ENCODE peak calls at places on chromosome 10, in five cellular contexts. O, C, I, K and U are unnamed samples. For H3K4me1, the result is how much of the 10 kb centered on the place peaks cover.

GRCh38 chr10:88707429-88708110 is 1.5 kb downstream of the LIPK start:
- DNase-seq in I (no peak), K (no peak), C (no peak), O (no peak), U (no peak)

GRCh38 chr10:132663666-132664365 is 122.1 kb downstream of the NKX6-2 start:
- DNase-seq in K (no peak), C (no peak), I (no peak), O (no peak), U (no peak)

GRCh38 chr10:132554053-132554990 is 16.7 kb downstream of the INPP5A start:
- DNase-seq in C (no peak), O (peak), I (no peak), K (no peak), U (no peak)

GRCh38 chr10:13056461-13057077 is 43.4 kb upstream of the OPTN start:
- DNase-seq in O (no peak), I (peak), K (no peak), C (no peak), U (no peak)

GRCh38 chr10:89207181-89207800 is at the start of gene CH25H:
- DNase-seq in O (peak), I (peak), C (peak), K (peak), U (no peak)

GRCh38 chr10:113056468-113057021 is 106.5 kb downstream of the TCF7L2 start:
- DNase-seq in O (no peak), C (no peak), K (no peak), I (no peak), U (no peak)

GRCh38 chr10:85615556-85615955 is 751.0 kb downstream of the GRID1 start:
- DNase-seq in O (no peak), C (no peak), I (no peak), K (peak), U (no peak)

GRCh38 chr10:97311106-97311615 is 7.9 kb upstream of the FRAT1 start:
- DNase-seq in O (no peak), C (no peak), I (no peak), K (no peak), U (no peak)

GRCh38 chr10:116692225-116692624 is 50.1 kb downstream of the HSPA12A start:
- DNase-seq in K (no peak), I (no peak), C (no peak), O (no peak), U (no peak)

GRCh38 chr10:118955531-118956252 is 73.8 kb upstream of the NANOS1 start:
- DNase-seq in O (no peak), C (no peak), K (peak), I (peak), U (no peak)

GRCh38 chr10:4011136-4011812 is 226.3 kb upstream of the KLF6 start:
- DNase-seq in O (no peak), C (no peak), I (no peak), K (no peak), U (no peak)

GRCh38 chr10:49298990-49299815 is at the start of gene C10orf71:
- DNase-seq in C (peak), K (no peak), I (peak), O (no peak), U (no peak)

GRCh38 chr10:24575462-24576002 is 148.2 kb downstream of the ARHGAP21 start:
- DNase-seq in K (no peak), I (no peak), O (no peak), C (no peak), U (no peak)

GRCh38 chr10:35640474-35640873 is 1.6 kb downstream of the FZD8 start:
- DNase-seq in I (peak), C (peak), O (no peak), K (peak), U (no peak)

GRCh38 chr10:78385599-78385998 is 351.9 kb downstream of the RPS24 start:
- DNase-seq in I (no peak), C (no peak), O (no peak), K (no peak), U (no peak)

GRCh38 chr10:97519342-97519741 is 20.6 kb downstream of the UBTD1 start:
- DNase-seq in C (no peak), K (no peak), I (no peak), O (no peak), U (no peak)

GRCh38 chr10:94443052-94443451 is 40.7 kb downstream of the TBC1D12 start:
- DNase-seq in K (no peak), C (no peak), O (no peak), I (no peak), U (no peak)

GRCh38 chr10:130169136-130169888 is 33.1 kb downstream of the GLRX3 start:
- DNase-seq in C (no peak), O (no peak), K (no peak), I (no peak), U (no peak)

GRCh38 chr10:48690791-48691660 is 6.4 kb downstream of the WDFY4 start:
- DNase-seq in C (no peak), O (no peak), K (no peak), I (no peak), U (no peak)

GRCh38 chr10:71715026-71715425 is 4.6 kb downstream of the C10orf105 start:
- DNase-seq in O (no peak), K (no peak), C (no peak), I (no peak), U (no peak)

GRCh38 chr10:126247454-126247975 is 140.8 kb downstream of the ADAM12 start:
- DNase-seq in C (no peak), O (no peak), I (no peak), K (peak), U (no peak)

GRCh38 chr10:58645762-58646161 is 133.1 kb downstream of the BICC1 start:
- DNase-seq in K (no peak), O (no peak), C (no peak), I (no peak), U (no peak)

GRCh38 chr10:12703813-12704212 is 297.7 kb downstream of the CCDC3 start:
- DNase-seq in I (no peak), O (no peak), K (no peak), C (no peak), U (no peak)

GRCh38 chr10:106614293-106614692 is 550.2 kb downstream of the SORCS1 start:
- DNase-seq in K (no peak), O (no peak), C (no peak), I (no peak), U (no peak)

GRCh38 chr10:15433850-15434537 is 62.9 kb upstream of the FAM171A1 start:
- DNase-seq in O (peak), I (peak), K (no peak), C (no peak), U (no peak)

GRCh38 chr10:6722616-6723004 is 142.5 kb upstream of the PRKCQ start:
- DNase-seq in I (no peak), C (no peak), K (no peak), O (no peak), U (no peak)

GRCh38 chr10:61942997-61943457 is 41.5 kb downstream of the ARID5B start:
- DNase-seq in C (no peak), K (no peak), I (no peak), O (no peak), U (no peak)
- H3K4me3 ChIP-seq in C (no peak), K (no peak), I (no peak), O (peak), U (peak)

DNA sequence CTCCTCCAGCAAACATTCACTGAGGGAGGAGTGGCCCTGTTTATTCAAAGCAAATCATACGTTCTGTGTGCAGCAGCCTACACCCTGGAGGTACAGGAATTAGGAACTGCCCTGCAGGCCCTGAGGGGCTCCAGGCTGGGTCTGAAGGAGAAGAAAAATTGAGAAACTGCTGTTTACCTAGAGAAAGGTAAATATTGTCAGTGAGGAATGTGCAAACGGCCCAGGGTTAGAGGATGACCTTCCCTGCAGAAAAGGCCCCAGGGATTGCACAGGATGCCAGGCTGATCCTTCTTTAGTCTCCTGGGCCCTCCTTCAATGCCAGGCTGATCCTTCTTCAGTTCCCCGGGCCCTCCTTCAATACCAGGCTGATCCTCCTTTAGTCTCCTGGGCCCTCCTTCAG is 5.7 kb downstream of the CALML5 start:
- DNase-seq in C (no peak), O (no peak), K (no peak), I (no peak), U (no peak)
- H3K4me1 ChIP-seq in C (under half), O (under half), K (under half), I (under half), U (under half)

DNA sequence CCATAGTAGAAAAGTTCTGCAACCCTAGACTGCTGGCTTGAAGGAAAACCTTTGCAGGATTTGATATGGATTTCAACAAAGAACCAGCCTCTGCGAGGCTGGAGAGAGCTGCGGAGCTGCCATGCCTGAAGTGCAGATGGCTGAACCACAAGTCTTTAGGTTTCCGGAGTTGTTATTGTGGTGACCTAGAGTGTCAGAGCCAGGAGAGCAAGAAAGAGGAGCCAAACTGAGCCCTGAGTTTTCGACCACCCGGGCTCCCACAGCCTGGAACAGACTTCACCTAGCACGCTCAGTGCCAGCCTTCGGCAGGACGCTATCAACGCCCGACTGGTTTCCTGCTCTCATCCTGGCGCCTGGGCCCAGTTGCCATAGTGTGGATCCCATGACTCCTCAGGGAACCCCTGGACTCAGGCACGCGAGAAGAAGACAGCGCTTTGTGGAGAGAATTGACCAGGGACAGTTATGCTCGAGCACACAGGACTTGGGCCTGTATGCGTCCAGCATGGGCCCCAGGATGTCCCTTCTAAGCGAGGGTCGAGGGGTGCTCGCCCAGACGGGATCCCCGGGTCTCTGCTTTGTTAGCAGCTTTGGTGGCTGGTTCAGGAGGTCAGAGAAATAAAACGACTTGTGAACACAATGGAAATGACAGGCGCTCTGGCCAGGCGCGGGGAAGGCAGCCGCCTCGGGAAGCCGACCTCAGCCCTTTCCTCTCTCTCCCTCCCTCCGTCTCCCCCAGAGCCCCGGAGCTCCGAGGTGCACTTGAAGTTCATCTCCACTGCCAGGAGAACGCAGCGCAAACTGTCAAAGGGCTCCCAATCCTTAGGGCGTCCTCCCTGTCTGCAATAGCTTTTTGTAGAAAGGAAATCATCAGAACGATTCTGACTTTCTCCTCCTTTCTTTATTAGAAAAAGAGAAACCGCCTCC is 1.8 kb upstream of the GAD2 start:
- DNase-seq in O (no peak), I (peak), C (no peak), K (no peak), U (no peak)
- TF ChIP-seq CTCF in O (no peak), I (no peak), C (no peak), K (no peak), U (no peak)

DNA sequence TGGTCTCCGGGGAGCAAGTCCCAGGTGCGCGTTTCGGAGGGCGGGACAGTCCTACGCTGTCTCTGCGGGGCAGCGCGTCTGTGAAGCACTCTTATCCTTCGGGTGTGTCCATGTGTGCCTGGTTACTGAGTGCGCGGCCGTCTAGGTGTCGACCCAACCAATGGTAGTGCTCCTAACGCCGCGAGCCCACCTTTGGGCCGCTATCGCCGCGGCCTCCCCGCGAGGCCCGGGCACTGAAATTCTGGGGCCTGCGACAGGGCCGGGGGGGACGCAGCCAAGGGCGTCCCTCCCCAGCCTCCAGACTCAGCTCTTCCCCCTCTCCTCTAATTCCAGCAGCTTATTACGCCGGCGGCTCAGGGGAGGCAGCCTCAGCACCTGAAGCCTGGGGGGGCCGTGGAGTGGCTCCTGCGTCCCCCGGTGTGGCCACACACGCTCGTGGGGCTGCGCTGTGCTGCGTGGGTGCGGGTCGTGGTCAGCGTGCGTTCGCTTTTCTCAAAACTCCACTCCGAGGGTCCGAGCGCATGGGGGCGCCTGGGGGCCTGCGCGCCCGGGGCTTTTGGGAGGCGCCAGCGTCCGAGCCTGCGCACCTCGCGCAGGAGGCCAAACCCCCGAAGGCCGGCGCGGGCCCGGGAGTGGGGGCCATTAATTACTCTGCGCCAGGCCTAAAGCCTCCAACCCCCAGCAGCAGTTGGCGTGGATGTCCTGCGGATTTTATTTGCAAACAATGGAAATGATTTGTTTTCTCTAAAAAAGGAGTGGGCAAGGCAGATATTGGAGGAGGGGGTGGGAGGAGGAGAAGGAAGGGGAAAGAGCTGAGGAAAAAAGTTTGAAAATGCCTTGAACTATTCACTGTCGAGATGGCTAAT is 3.0 kb upstream of the ZNF503 start:
- DNase-seq in I (peak), K (no peak), C (no peak), O (no peak), U (no peak)
- H3K4me3 ChIP-seq in I (peak), K (peak), C (peak), O (no peak), U (peak)

DNA sequence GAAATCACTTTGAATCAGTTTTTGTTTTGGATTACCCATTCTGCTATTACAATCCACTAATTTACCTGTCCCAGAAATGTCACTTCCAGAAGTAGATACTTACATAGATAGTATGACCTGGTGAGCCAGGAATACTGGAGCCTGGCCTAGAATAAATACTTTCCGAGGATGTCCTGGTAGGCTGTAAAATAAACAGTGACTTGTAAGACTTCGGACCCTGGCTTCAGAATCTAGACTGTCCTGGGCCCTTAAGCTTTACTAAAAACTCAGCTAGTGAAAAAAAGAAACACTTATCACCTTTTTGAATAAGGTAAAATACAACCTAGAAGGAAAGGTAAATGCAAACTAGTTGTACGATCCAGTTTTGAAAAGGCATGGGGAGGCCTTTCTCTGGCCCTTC is 69.5 kb upstream of the AFAP1L2 start:
- DNase-seq in O (no peak), I (no peak), K (no peak), C (no peak), U (no peak)
- H3K4me1 ChIP-seq in O (under half), I (under half), K (under half), C (under half), U (under half)

GRCh38 chr10:84312816-84313215 is 15.6 kb upstream of the CCSER2 start:
- DNase-seq in K (no peak), I (no peak), C (no peak), O (no peak), U (no peak)
- TF ChIP-seq CTCF in K (no peak), I (no peak), C (no peak), O (no peak), U (no peak)

DNA sequence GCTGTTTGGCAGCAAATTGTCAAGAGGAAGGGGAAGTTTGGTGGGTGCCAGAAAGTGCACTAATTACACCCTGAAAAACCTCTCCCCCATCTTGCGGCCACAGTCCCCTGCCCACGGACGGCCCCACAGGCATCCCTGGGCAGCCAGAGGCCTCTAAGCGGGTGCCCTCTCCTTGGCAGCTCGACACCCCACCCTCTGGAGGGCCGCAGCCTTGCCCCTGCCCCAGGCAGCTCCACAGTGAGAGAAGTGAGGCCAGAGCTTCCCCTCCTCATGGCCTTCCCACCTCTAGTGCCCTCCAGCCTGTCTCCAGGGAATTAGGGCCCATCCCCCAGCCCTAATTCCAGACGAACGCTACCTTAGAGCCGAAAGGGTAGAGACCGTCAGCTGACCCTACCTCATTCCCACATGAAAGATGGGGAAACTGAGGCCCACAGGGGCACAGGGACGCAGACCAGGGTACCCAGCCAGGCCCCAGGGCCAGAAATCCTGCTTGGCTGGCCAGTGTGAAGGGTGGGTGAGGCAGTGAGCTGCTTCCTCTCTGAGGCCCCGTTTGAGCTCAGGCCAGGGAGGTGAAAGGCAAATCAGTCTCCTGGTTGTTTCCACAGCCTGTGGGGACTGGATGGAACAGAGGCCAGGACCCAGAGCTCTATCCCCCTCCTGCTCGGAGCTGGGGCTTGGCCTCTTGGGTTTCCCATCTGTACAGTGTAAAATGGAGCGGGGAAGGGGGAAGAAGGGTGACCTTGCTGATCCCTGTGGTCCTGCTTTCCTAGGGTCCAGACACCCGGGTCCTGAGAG is 10.0 kb downstream of the ZCCHC24 start:
- DNase-seq in I (peak), C (peak), O (no peak), K (no peak), U (no peak)
- H3K4me3 ChIP-seq in I (no peak), C (peak), O (no peak), K (no peak), U (peak)

GRCh38 chr10:101283762-101284161 is 54.5 kb upstream of the LBX1 start:
- DNase-seq in O (no peak), I (no peak), C (no peak), K (no peak), U (no peak)
- H3K4me1 ChIP-seq in O (under half), I (half or more), C (under half), K (under half), U (under half)

GRCh38 chr10:73246783-73247508 is at the start of gene DNAJC9:
- DNase-seq in C (peak), I (peak), K (peak), O (peak), U (peak)
- TF ChIP-seq CTCF in C (peak), I (peak), K (no peak), O (peak), U (no peak)

DNA sequence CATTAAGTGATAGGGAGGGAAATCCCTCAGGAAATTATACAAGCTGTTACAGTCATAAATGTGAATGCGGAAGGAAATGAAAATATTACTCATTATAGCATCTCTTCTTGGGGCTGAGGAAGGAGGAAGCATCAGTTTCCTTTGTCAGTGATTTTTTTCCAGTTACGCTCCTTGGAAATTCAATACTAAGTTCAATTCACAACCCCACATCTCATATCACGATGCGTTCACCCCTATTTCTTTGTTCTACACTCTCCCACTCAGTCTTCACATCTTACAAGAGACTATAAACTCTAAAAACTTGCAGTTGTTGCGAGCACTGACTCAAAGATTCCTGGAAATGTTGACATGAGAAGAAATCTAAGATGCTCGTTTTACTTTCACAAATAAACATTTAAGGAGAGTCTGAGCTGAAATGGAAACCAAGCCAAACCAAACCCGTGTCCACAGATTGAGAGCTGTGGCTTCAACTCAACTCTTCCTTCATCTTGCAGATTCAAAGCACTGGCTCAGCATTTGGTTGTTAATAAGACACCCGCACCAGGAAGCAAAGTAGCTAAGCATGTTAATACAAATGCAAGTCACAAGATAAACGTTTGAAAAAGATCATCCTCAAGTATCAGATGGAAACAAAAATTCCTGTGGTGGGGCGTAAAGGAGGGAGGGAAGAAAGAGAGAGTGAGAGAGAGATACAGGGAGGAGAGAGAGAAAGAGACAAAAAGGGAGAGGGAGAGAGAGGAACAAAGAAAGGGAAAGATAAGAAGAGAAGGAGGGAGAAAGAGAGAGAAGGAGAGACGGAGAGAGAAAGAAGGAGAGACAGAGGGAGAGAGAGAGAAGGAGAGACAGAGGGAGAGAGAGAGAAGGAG is 150.0 kb upstream of the RSU1 start:
- DNase-seq in O (no peak), K (no peak), I (no peak), C (no peak), U (no peak)
- H3K4me3 ChIP-seq in O (no peak), K (no peak), I (no peak), C (no peak), U (no peak)